ENCODE peak calls at places on chromosome 14, in six cellular contexts. I is CD4-positive, CD25-positive, alpha-beta regulatory T cell; S is fibroblast of lung; H is esophagus squamous epithelium; W is SJCRH30; Y is heart right ventricle. C is an unnamed sample.

GRCh38 chr14:24432259-24433131 is 2.7 kb downstream of the KHNYN start:
- DNase-seq in S (no peak), H (no peak), I (no peak), Y (no peak), W (no peak), C (no peak)

GRCh38 chr14:30553311-30553989 is 5.5 kb upstream of the G2E3 start:
- DNase-seq in H (no peak), S (peak; percentile 89), W (no peak), Y (no peak), I (no peak), C (no peak)

GRCh38 chr14:23430733-23431105 is 4.7 kb downstream of the MYH7 start:
- DNase-seq in H (no peak), S (peak; percentile 11), W (peak; percentile 65), Y (no peak), I (no peak), C (no peak)

GRCh38 chr14:97975960-97976359 is 1178.8 kb downstream of the VRK1 start:
- DNase-seq in W (no peak), I (peak; percentile 47), S (no peak), Y (no peak), H (no peak), C (no peak)

GRCh38 chr14:89870335-89870734 is 84.2 kb downstream of the EFCAB11 start:
- DNase-seq in W (no peak), I (no peak), S (peak; percentile 41), Y (no peak), H (no peak), C (no peak)

GRCh38 chr14:73250781-73251500 is 13.6 kb downstream of the PAPLN start:
- DNase-seq in Y (no peak), W (no peak), S (no peak), I (no peak), H (no peak), C (no peak)

GRCh38 chr14:101004176-101004575 is 100.7 kb upstream of the RTL1 start:
- DNase-seq in W (no peak), S (no peak), H (no peak), I (no peak), Y (no peak), C (no peak)

GRCh38 chr14:94936411-94936892 is 166.5 kb upstream of the GSC start:
- DNase-seq in W (peak; percentile 87), S (peak; percentile 27), Y (peak; percentile 60), H (no peak), I (no peak), C (peak; percentile 67)

GRCh38 chr14:101507306-101508150 is 53.8 kb upstream of the DIO3 start:
- DNase-seq in S (no peak), I (no peak), Y (no peak), H (no peak), W (no peak), C (peak; percentile 12)

GRCh38 chr14:49622022-49622607 is 1.5 kb downstream of the MGAT2 start:
- DNase-seq in H (no peak), I (no peak), Y (no peak), W (peak; percentile 15), S (no peak), C (no peak)

GRCh38 chr14:73634333-73634833 is 10.4 kb upstream of the DNAL1 start:
- DNase-seq in W (no peak), Y (peak; percentile 22), I (no peak), H (no peak), S (peak; percentile 36), C (peak; percentile 38)

GRCh38 chr14:100104523-100105300 is 39.5 kb downstream of the EVL start:
- DNase-seq in H (no peak), Y (no peak), W (no peak), I (peak; percentile 30), S (peak; percentile 56), C (no peak)

GRCh38 chr14:59547310-59547709 is 29.3 kb downstream of the CCDC175 start:
- DNase-seq in W (no peak), I (no peak), Y (no peak), S (no peak), H (no peak), C (no peak)

GRCh38 chr14:55721353-55721752 is 141.3 kb downstream of the KTN1 start:
- DNase-seq in Y (no peak), W (peak; percentile 64), S (peak; percentile 98), I (no peak), H (no peak), C (no peak)

GRCh38 chr14:83483063-83483462 is 1949.4 kb upstream of the SEL1L start:
- DNase-seq in H (no peak), Y (no peak), S (peak; percentile 20), W (peak; percentile 5), I (no peak), C (no peak)

GRCh38 chr14:31926652-31927347 is 150.3 kb upstream of the ARHGAP5 start:
- DNase-seq in W (no peak), I (no peak), S (peak; percentile 4), Y (peak; percentile 47), H (no peak), C (peak; percentile 43)

GRCh38 chr14:33512201-33512600 is 438.7 kb downstream of the EGLN3 start:
- DNase-seq in H (no peak), W (no peak), S (peak; percentile 76), I (no peak), Y (no peak), C (no peak)

GRCh38 chr14:82528011-82528410 is 994.4 kb upstream of the SEL1L start:
- DNase-seq in S (no peak), Y (no peak), W (peak; percentile 53), I (no peak), H (no peak), C (no peak)

GRCh38 chr14:96554315-96554910 is 52.2 kb downstream of the PAPOLA start:
- DNase-seq in W (no peak), Y (no peak), S (no peak), I (no peak), H (no peak), C (no peak)

GRCh38 chr14:69424139-69424923 is 25.8 kb downstream of the SLC39A9 start:
- DNase-seq in I (no peak), W (no peak), Y (no peak), S (peak; percentile 48), H (no peak), C (no peak)

GRCh38 chr14:87000071-87000470 is 992.9 kb downstream of the GALC start:
- DNase-seq in I (no peak), Y (no peak), S (no peak), W (peak; percentile 27), H (no peak), C (no peak)

GRCh38 chr14:52824479-52824878 is 33.1 kb upstream of the GNPNAT1 start:
- DNase-seq in W (no peak), H (no peak), I (no peak), S (peak; percentile 22), Y (no peak), C (no peak)

GRCh38 chr14:73344304-73344703 is 107.0 kb downstream of the PAPLN start:
- DNase-seq in S (no peak), H (no peak), W (no peak), I (no peak), Y (no peak), C (no peak)

GRCh38 chr14:99768381-99768780 is 24.8 kb upstream of the EML1 start:
- DNase-seq in H (no peak), W (peak; percentile 91), S (peak; percentile 33), I (no peak), Y (no peak), C (no peak)

GRCh38 chr14:75926431-75926830 is 55.4 kb downstream of the TGFB3 start:
- DNase-seq in Y (no peak), W (no peak), H (no peak), I (no peak), S (no peak), C (no peak)

GRCh38 chr14:101960225-101960624 is 4.1 kb upstream of the DYNC1H1 start:
- DNase-seq in I (peak; percentile 26), S (no peak), Y (no peak), W (peak; percentile 62), H (no peak), C (no peak)

GRCh38 chr14:78758333-78758732 is 588.2 kb downstream of the NRXN3 start:
- DNase-seq in Y (no peak), I (peak; percentile 5), H (no peak), S (peak; percentile 34), W (peak; percentile 45), C (no peak)

GRCh38 chr14:100475268-100475667 is 111.9 kb downstream of the BEGAIN start:
- DNase-seq in S (no peak), I (no peak), H (no peak), Y (no peak), W (no peak), C (no peak)

GRCh38 chr14:61749867-61750266 is 12.4 kb upstream of the SNAPC1 start:
- DNase-seq in W (no peak), Y (no peak), S (no peak), I (no peak), H (no peak), C (no peak)

GRCh38 chr14:62736426-62737043 is 308.7 kb downstream of the KCNH5 start:
- DNase-seq in S (peak; percentile 21), W (no peak), Y (no peak), I (no peak), H (no peak), C (no peak)

GRCh38 chr14:32813401-32813800 is 125.3 kb upstream of the NPAS3 start:
- DNase-seq in Y (no peak), S (peak; percentile 71), I (no peak), W (no peak), H (no peak), C (no peak)

GRCh38 chr14:67526676-67527459 is 6.2 kb upstream of the PLEKHH1 start:
- DNase-seq in I (peak; percentile 66), S (peak; percentile 40), Y (peak; percentile 22), W (peak; percentile 71), H (no peak), C (no peak)

GRCh38 chr14:96574633-96575191 is 72.5 kb downstream of the PAPOLA start:
- DNase-seq in H (no peak), S (peak; percentile 79), I (no peak), Y (no peak), W (peak; percentile 22), C (no peak)

GRCh38 chr14:77051101-77051500 is 22.6 kb upstream of the IRF2BPL start:
- DNase-seq in H (no peak), W (no peak), Y (peak; percentile 70), S (no peak), I (no peak), C (peak; percentile 81)

GRCh38 chr14:79967453-79967852 is 243.9 kb downstream of the DIO2 start:
- DNase-seq in W (no peak), S (peak; percentile 21), Y (no peak), H (no peak), I (no peak), C (no peak)
- H3K9me3 ChIP-seq in W (no peaks in the 10 kb centered on the region), S (no peaks in the 10 kb centered on the region), Y (no peaks in the 10 kb centered on the region), H (no peaks in the 10 kb centered on the region), I (no peaks in the 10 kb centered on the region), C (peaks cover 10% of the 10 kb centered on the region)

GRCh38 chr14:26363689-26364088 is 234.1 kb downstream of the NOVA1 start:
- DNase-seq in S (no peak), H (no peak), Y (no peak), I (no peak), W (no peak), C (no peak)
- H3K9me3 ChIP-seq in S (no peaks in the 10 kb centered on the region), H (no peaks in the 10 kb centered on the region), Y (no peaks in the 10 kb centered on the region), I (no peaks in the 10 kb centered on the region), W (no peaks in the 10 kb centered on the region), C (peaks cover 8% of the 10 kb centered on the region)

GRCh38 chr14:19873178-19873577 is 1.8 kb upstream of the OR4K2 start:
- DNase-seq in H (no peak), S (no peak), Y (no peak), I (no peak), W (no peak), C (no peak)
- H3K9me3 ChIP-seq in H (peaks cover 7% of the 10 kb centered on the region), S (no peaks in the 10 kb centered on the region), Y (no peaks in the 10 kb centered on the region), I (peaks cover 2% of the 10 kb centered on the region), W (no peaks in the 10 kb centered on the region), C (peaks cover 8% of the 10 kb centered on the region)

GRCh38 chr14:104372390-104373054 is 207.0 kb upstream of the C14orf180 start:
- DNase-seq in S (no peak), W (no peak), Y (no peak), I (no peak), H (no peak), C (no peak)
- H3K9me3 ChIP-seq in S (no peaks in the 10 kb centered on the region), W (no peaks in the 10 kb centered on the region), Y (no peaks in the 10 kb centered on the region), I (no peaks in the 10 kb centered on the region), H (no peaks in the 10 kb centered on the region), C (no peaks in the 10 kb centered on the region)